ENCODE peak calls at places on chromosome 17, in six cellular contexts. One of them, this sample, is unnamed.
A peak's percentile ranks its signal among the peaks of the same experiment; 100 is the strongest.

GRCh38 chr17:70906808-70907207 is 737.5 kb downstream of the KCNJ2 start:
- DNase-seq in HCT116: no peak
- DNase-seq in IMR-90: peak; percentile 62
- DNase-seq in GM12878: no peak
- DNase-seq in HepG2: no peak
- DNase-seq in K562: no peak
- DNase-seq in this sample: no peak

GRCh38 chr17:79670537-79671386 is 59.9 kb upstream of the RBFOX3 start:
- DNase-seq in IMR-90: no peak
- DNase-seq in HepG2: no peak
- DNase-seq in HCT116: no peak
- DNase-seq in K562: no peak
- DNase-seq in GM12878: no peak
- DNase-seq in this sample: no peak

GRCh38 chr17:17350491-17351355 is 47.5 kb downstream of the NT5M start:
- DNase-seq in HCT116: no peak
- DNase-seq in K562: no peak
- DNase-seq in GM12878: no peak
- DNase-seq in IMR-90: peak; percentile 54
- DNase-seq in HepG2: no peak
- DNase-seq in this sample: no peak

GRCh38 chr17:34981538-34982241 is 1.4 kb downstream of the LIG3 start:
- DNase-seq in GM12878: no peak
- DNase-seq in HCT116: no peak
- DNase-seq in IMR-90: peak; percentile 47
- DNase-seq in K562: peak; percentile 34
- DNase-seq in HepG2: no peak
- DNase-seq in this sample: no peak

GRCh38 chr17:82838386-82839063 is 1.3 kb downstream of the ZNF750 start:
- DNase-seq in K562: no peak
- DNase-seq in GM12878: no peak
- DNase-seq in HCT116: no peak
- DNase-seq in HepG2: peak; percentile 88
- DNase-seq in IMR-90: peak; percentile 17
- DNase-seq in this sample: no peak

GRCh38 chr17:35312790-35313711 is 60.4 kb downstream of the SLFN11 start:
- DNase-seq in HepG2: peak; percentile 43
- DNase-seq in HCT116: peak; percentile 37
- DNase-seq in K562: peak; percentile 64
- DNase-seq in GM12878: peak; percentile 43
- DNase-seq in IMR-90: peak; percentile 73
- DNase-seq in this sample: peak; percentile 69

GRCh38 chr17:11625878-11626277 is 27.6 kb downstream of the DNAH9 start:
- DNase-seq in HepG2: no peak
- DNase-seq in K562: no peak
- DNase-seq in HCT116: no peak
- DNase-seq in GM12878: no peak
- DNase-seq in IMR-90: no peak
- DNase-seq in this sample: no peak

GRCh38 chr17:15307686-15308085 is 33.7 kb downstream of the TEKT3 start:
- DNase-seq in K562: no peak
- DNase-seq in IMR-90: peak; percentile 89
- DNase-seq in HCT116: no peak
- DNase-seq in HepG2: no peak
- DNase-seq in GM12878: no peak
- DNase-seq in this sample: no peak

GRCh38 chr17:27319536-27320221 is 25.8 kb downstream of the WSB1 start:
- DNase-seq in HCT116: no peak
- DNase-seq in GM12878: no peak
- DNase-seq in IMR-90: peak; percentile 48
- DNase-seq in HepG2: no peak
- DNase-seq in K562: no peak
- DNase-seq in this sample: no peak

GRCh38 chr17:58268774-58269556 is 11.8 kb downstream of the MPO start:
- DNase-seq in K562: no peak
- DNase-seq in GM12878: no peak
- DNase-seq in IMR-90: no peak
- DNase-seq in HepG2: no peak
- DNase-seq in HCT116: no peak
- DNase-seq in this sample: no peak

GRCh38 chr17:19410875-19411291 is at the start of gene RNF112:
- DNase-seq in HCT116: no peak
- DNase-seq in HepG2: no peak
- DNase-seq in IMR-90: peak; percentile 56
- DNase-seq in GM12878: no peak
- DNase-seq in K562: peak; percentile 24
- DNase-seq in this sample: no peak

GRCh38 chr17:82202981-82203380 is 9.7 kb downstream of the CCDC57 start:
- DNase-seq in HepG2: no peak
- DNase-seq in GM12878: no peak
- DNase-seq in HCT116: no peak
- DNase-seq in IMR-90: no peak
- DNase-seq in K562: no peak
- DNase-seq in this sample: no peak

GRCh38 chr17:48259710-48260291 is 152.2 kb downstream of the SNX11 start:
- DNase-seq in HepG2: no peak
- DNase-seq in GM12878: no peak
- DNase-seq in K562: peak; percentile 29
- DNase-seq in IMR-90: peak; percentile 45
- DNase-seq in HCT116: no peak
- DNase-seq in this sample: peak; percentile 35

GRCh38 chr17:2940352-2940751 is 123.1 kb downstream of the OR1D5 start:
- DNase-seq in IMR-90: no peak
- DNase-seq in HepG2: no peak
- DNase-seq in HCT116: no peak
- DNase-seq in GM12878: no peak
- DNase-seq in K562: no peak
- DNase-seq in this sample: no peak
- TF ChIP-seq CEBPB in IMR-90: no peak
- TF ChIP-seq CEBPB in HepG2: no peak
- TF ChIP-seq CEBPB in HCT116: no peak
- TF ChIP-seq CEBPB in GM12878: no peak
- TF ChIP-seq CEBPB in K562: no peak
- TF ChIP-seq CEBPB in this sample: no peak

GRCh38 chr17:75069783-75070182 is 18.0 kb upstream of the SLC16A5 start:
- DNase-seq in HepG2: no peak
- DNase-seq in GM12878: no peak
- DNase-seq in K562: no peak
- DNase-seq in HCT116: no peak
- DNase-seq in IMR-90: no peak
- DNase-seq in this sample: peak; percentile 68

GRCh38 chr17:75064867-75065561 is 18.0 kb downstream of the KCTD2 start:
- DNase-seq in IMR-90: no peak
- DNase-seq in HepG2: no peak
- DNase-seq in K562: peak; percentile 16
- DNase-seq in HCT116: no peak
- DNase-seq in GM12878: no peak
- DNase-seq in this sample: no peak

GRCh38 chr17:75065562-75066151 is 18.6 kb downstream of the KCTD2 start:
- DNase-seq in IMR-90: no peak
- DNase-seq in K562: no peak
- DNase-seq in HCT116: no peak
- DNase-seq in HepG2: no peak
- DNase-seq in GM12878: no peak
- DNase-seq in this sample: no peak

GRCh38 chr17:75068750-75069149 is 19.0 kb upstream of the SLC16A5 start:
- DNase-seq in HepG2: no peak
- DNase-seq in K562: no peak
- DNase-seq in GM12878: no peak
- DNase-seq in IMR-90: no peak
- DNase-seq in HCT116: no peak
- DNase-seq in this sample: no peak

GRCh38 chr17:75067856-75068255 is 19.9 kb upstream of the SLC16A5 start:
- DNase-seq in HepG2: no peak
- DNase-seq in K562: no peak
- DNase-seq in HCT116: no peak
- DNase-seq in GM12878: no peak
- DNase-seq in IMR-90: no peak
- DNase-seq in this sample: no peak
- TF ChIP-seq RAD21 in HepG2: no peak
- TF ChIP-seq RAD21 in K562: no peak
- TF ChIP-seq RAD21 in HCT116: no peak
- TF ChIP-seq RAD21 in GM12878: no peak
- TF ChIP-seq RAD21 in IMR-90: no peak
- TF ChIP-seq RAD21 in this sample: no peak

GRCh38 chr17:2867441-2868424 is 71.5 kb downstream of the RAP1GAP2 start:
- DNase-seq in IMR-90: peak; percentile 93
- DNase-seq in HCT116: no peak
- DNase-seq in K562: no peak
- DNase-seq in GM12878: no peak
- DNase-seq in HepG2: peak; percentile 87
- DNase-seq in this sample: no peak
- H3K27ac ChIP-seq in IMR-90: no peak overlapping the region
- H3K27ac ChIP-seq in HCT116: no peak overlapping the region
- H3K27ac ChIP-seq in K562: no peak overlapping the region
- H3K27ac ChIP-seq in GM12878: no peak overlapping the region
- H3K27ac ChIP-seq in HepG2: peak overlapping the region; percentile 50
- H3K27ac ChIP-seq in this sample: peak overlapping the region; percentile 74

GRCh38 chr17:33438136-33438535 is 145.0 kb upstream of the ASIC2 start:
- DNase-seq in IMR-90: no peak
- DNase-seq in HCT116: no peak
- DNase-seq in GM12878: no peak
- DNase-seq in HepG2: no peak
- DNase-seq in K562: no peak
- DNase-seq in this sample: no peak

GRCh38 chr17:33438578-33438977 is 145.5 kb upstream of the ASIC2 start:
- DNase-seq in HCT116: no peak
- DNase-seq in IMR-90: no peak
- DNase-seq in K562: peak; percentile 37
- DNase-seq in GM12878: no peak
- DNase-seq in HepG2: no peak
- DNase-seq in this sample: no peak

GRCh38 chr17:33447090-33447489 is 154.0 kb upstream of the ASIC2 start:
- DNase-seq in IMR-90: no peak
- DNase-seq in GM12878: no peak
- DNase-seq in HCT116: no peak
- DNase-seq in K562: no peak
- DNase-seq in HepG2: no peak
- DNase-seq in this sample: no peak

GRCh38 chr17:33444731-33445130 is 151.6 kb upstream of the ASIC2 start:
- DNase-seq in GM12878: no peak
- DNase-seq in HepG2: no peak
- DNase-seq in K562: no peak
- DNase-seq in HCT116: no peak
- DNase-seq in IMR-90: no peak
- DNase-seq in this sample: no peak

DNA sequence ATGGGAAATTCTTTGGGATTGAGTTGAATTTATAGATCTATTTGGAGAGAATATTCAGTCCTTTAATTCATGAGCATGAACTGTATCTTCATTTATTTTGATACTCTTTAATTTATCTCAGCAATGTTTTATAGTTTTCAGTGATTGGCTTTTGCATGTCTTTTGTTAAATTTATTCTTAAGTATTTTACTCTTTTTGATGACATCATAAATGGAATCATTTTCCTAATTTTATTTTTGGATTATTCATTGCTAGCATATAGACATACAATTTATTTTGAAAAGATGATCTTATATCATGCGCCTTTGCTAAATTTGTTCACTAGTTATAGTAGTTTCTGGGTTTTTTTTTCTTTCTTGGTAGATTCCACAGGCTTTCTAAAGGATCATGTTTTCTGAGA is 149.2 kb upstream of the ASIC2 start:
- DNase-seq in HCT116: no peak
- DNase-seq in K562: no peak
- DNase-seq in HepG2: no peak
- DNase-seq in IMR-90: no peak
- DNase-seq in GM12878: no peak
- DNase-seq in this sample: no peak
- TF ChIP-seq CEBPB in HCT116: no peak
- TF ChIP-seq CEBPB in K562: no peak
- TF ChIP-seq CEBPB in HepG2: no peak
- TF ChIP-seq CEBPB in IMR-90: no peak
- TF ChIP-seq CEBPB in GM12878: no peak
- TF ChIP-seq CEBPB in this sample: no peak

GRCh38 chr17:75875940-75876189 is 2.5 kb downstream of the TRIM47 start:
- DNase-seq in K562: no peak
- DNase-seq in HepG2: no peak
- DNase-seq in HCT116: no peak
- DNase-seq in IMR-90: no peak
- DNase-seq in GM12878: no peak
- DNase-seq in this sample: no peak

GRCh38 chr17:75875182-75875939 is 3.0 kb downstream of the TRIM47 start:
- DNase-seq in HepG2: no peak
- DNase-seq in K562: no peak
- DNase-seq in IMR-90: no peak
- DNase-seq in HCT116: no peak
- DNase-seq in GM12878: no peak
- DNase-seq in this sample: no peak

GRCh38 chr17:75877752-75878173 is 618 bp downstream of the TRIM47 start:
- DNase-seq in IMR-90: peak; percentile 71
- DNase-seq in HCT116: no peak
- DNase-seq in HepG2: peak; percentile 68
- DNase-seq in K562: peak; percentile 65
- DNase-seq in GM12878: no peak
- DNase-seq in this sample: no peak

GRCh38 chr17:75876938-75877751 is 1.2 kb downstream of the TRIM47 start:
- DNase-seq in HCT116: peak; percentile 87
- DNase-seq in HepG2: peak; percentile 74
- DNase-seq in IMR-90: peak; percentile 97
- DNase-seq in GM12878: no peak
- DNase-seq in K562: no peak
- DNase-seq in this sample: peak; percentile 95

DNA sequence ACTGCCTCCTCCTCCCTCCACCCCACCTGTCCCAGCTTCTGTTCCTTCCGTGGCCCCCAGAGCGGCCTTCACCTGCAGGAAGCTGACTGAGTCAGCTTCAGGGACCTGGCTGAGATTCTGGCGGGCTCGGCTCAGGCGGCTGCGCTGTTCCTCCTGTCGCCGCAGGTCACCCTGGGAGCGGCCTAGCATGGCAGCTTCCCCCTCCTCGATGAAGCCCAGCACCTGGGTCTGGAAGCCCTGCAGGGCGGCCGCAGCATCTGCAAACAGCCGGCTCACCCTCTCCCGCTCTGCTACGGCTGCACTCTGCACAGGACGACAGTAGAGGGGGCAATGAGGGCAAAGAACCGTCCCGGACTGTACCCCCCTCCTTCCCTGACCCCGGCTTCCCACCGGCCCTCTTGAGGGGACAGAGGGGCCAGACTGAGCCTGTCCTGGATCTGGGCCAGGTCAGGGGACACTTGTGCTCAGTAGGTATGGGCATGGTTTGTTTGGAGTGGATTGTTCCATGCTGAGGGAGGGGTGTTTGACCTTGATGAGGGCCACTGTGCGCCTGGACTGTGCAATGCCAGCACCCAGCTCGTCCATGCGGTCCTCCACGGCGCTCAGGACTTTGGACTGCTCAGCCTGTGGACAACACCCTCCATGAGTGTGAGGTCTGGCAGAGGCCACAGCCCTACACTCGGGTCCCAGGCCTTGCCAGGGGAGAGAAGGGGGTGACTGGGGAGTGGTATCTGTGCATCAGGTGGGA is 2.0 kb downstream of the TRIM47 start:
- DNase-seq in HCT116: peak; percentile 84
- DNase-seq in GM12878: no peak
- DNase-seq in HepG2: peak; percentile 97
- DNase-seq in IMR-90: no peak
- DNase-seq in K562: no peak
- DNase-seq in this sample: peak; percentile 74
- TF ChIP-seq RAD21 in HCT116: no peak
- TF ChIP-seq RAD21 in GM12878: no peak
- TF ChIP-seq RAD21 in HepG2: peak; percentile 77
- TF ChIP-seq RAD21 in IMR-90: no peak
- TF ChIP-seq RAD21 in K562: no peak
- TF ChIP-seq RAD21 in this sample: peak; percentile 2